ENCODE peak calls at places on chromosomes 4 and X, in four cellular contexts. J, R, Q and L are unnamed samples.

GRCh38 chr4:82786004-82786400 is 12.6 kb downstream of the SCD5 start:
- DNase-seq in J (no peak), R (no peak), Q (no peak), L (no peak)

GRCh38 chrX:68083510-68083909 is 349.8 kb downstream of the OPHN1 start:
- DNase-seq in J (no peak), R (no peak), Q (no peak), L (no peak)

GRCh38 chr4:140249351-140249750 is 95.4 kb upstream of the MAML3 start:
- DNase-seq in J (no peak), R (no peak), Q (no peak), L (no peak)

GRCh38 chrX:25721564-25721963 is 416.6 kb upstream of the MAGEB18 start:
- DNase-seq in J (no peak), R (no peak), Q (no peak), L (no peak)

GRCh38 chrX:120468071-120468470 is 1.0 kb downstream of the LAMP2 start:
- DNase-seq in J (no peak), R (no peak), Q (no peak), L (no peak)

GRCh38 chr4:72975488-72975784 is 94.1 kb downstream of the COX18 start:
- DNase-seq in J (no peak), R (no peak), Q (no peak), L (no peak)

GRCh38 chr4:127113852-127114362 is 518.9 kb upstream of the INTU start:
- DNase-seq in J (no peak), R (no peak), Q (no peak), L (no peak)

GRCh38 chr4:19514276-19515070 is 737.2 kb upstream of the SLIT2 start:
- DNase-seq in J (no peak), R (no peak), Q (no peak), L (no peak)

GRCh38 chr4:152780267-152780811 is 585 bp downstream of the ARFIP1 start:
- DNase-seq in J (no peak), R (no peak), Q (peak; percentile 59), L (no peak)

GRCh38 chrX:153700376-153700945 is 12.7 kb downstream of the SLC6A8 start:
- DNase-seq in J (no peak), R (no peak), Q (no peak), L (no peak)

GRCh38 chr4:53688186-53688790 is 97.0 kb upstream of the LNX1 start:
- DNase-seq in J (no peak), R (no peak), Q (no peak), L (no peak)

GRCh38 chr4:2343476-2343875 is 75.0 kb downstream of the ZFYVE28 start:
- DNase-seq in J (no peak), R (peak; percentile 21), Q (no peak), L (peak; percentile 26)

GRCh38 chrX:413322-414201 is 26.9 kb upstream of the PPP2R3B start:
- DNase-seq in J (no peak), R (peak; percentile 83), Q (no peak), L (no peak)

GRCh38 chr4:137524642-137525384 is 7.5 kb downstream of the PCDH18 start:
- DNase-seq in J (no peak), R (no peak), Q (no peak), L (no peak)

GRCh38 chr4:84681488-84682274 is 98.8 kb downstream of the CDS1 start:
- DNase-seq in J (no peak), R (no peak), Q (no peak), L (no peak)

GRCh38 chrX:10755477-10756334 is 135.3 kb upstream of the MID1 start:
- DNase-seq in J (peak; percentile 7), R (no peak), Q (no peak), L (no peak)

GRCh38 chrX:153886915-153887314 is 942 bp upstream of the L1CAM start:
- DNase-seq in J (no peak), R (no peak), Q (no peak), L (no peak)

GRCh38 chrX:50813843-50814661 is at the start of gene SHROOM4:
- DNase-seq in J (peak; percentile 6), R (peak; percentile 86), Q (no peak), L (peak; percentile 82)

GRCh38 chr4:33924239-33924638 is 2320.1 kb downstream of the ARAP2 start:
- DNase-seq in J (no peak), R (no peak), Q (no peak), L (no peak)

GRCh38 chr4:55635282-55635681 is 816 bp downstream of the NMU start:
- DNase-seq in J (no peak), R (no peak), Q (no peak), L (no peak)

GRCh38 chrX:70553516-70553915 is 108.9 kb downstream of the DLG3 start:
- DNase-seq in J (no peak), R (no peak), Q (no peak), L (no peak)

GRCh38 chr4:63578383-63578782 is 830.9 kb downstream of the TECRL start:
- DNase-seq in J (no peak), R (no peak), Q (no peak), L (no peak)

GRCh38 chr4:153345011-153345981 is 808 bp downstream of the MND1 start:
- DNase-seq in J (peak; percentile 13), R (peak; percentile 77), Q (peak; percentile 4), L (peak; percentile 68)

GRCh38 chrX:71420686-71421085 is 54.5 kb downstream of the TAF1 start:
- DNase-seq in J (no peak), R (no peak), Q (no peak), L (no peak)

GRCh38 chr4:37889849-37890500 is 909 bp upstream of the TBC1D1 start:
- DNase-seq in J (no peak), R (peak; percentile 81), Q (no peak), L (no peak)

GRCh38 chrX:39577976-39578962 is 519.5 kb downstream of the BCOR start:
- DNase-seq in J (peak; percentile 5), R (peak; percentile 80), Q (no peak), L (no peak)

DNA sequence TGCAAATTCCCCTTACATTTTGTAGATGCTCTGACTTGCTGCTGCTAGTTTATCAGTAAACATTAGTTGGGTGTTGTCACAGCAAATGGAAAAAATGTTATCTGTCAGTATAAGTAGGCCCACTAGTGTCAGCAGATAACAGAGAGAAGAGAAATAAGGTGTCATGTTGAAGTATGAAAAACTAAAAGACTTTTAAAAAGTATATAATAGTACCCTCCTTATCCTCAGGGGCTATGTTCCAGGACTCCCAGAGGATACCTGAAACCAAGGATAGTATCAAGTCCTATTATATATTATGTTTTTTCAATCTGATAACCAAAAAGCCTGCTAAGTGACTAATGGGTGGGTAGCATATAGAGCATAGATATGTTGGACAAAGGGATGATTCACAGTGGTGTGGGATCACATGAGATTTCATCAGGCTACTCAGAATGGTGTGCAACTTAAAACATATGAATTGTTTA is 11.6 kb upstream of the BMP2K start:
- DNase-seq in J (no peak), R (no peak), Q (no peak), L (no peak)
- H3K4me1 ChIP-seq in J (peaks cover 16% of the 10 kb centered on the region), R (no peaks in the 10 kb centered on the region), Q (no peaks in the 10 kb centered on the region), L (peaks cover 8% of the 10 kb centered on the region)

DNA sequence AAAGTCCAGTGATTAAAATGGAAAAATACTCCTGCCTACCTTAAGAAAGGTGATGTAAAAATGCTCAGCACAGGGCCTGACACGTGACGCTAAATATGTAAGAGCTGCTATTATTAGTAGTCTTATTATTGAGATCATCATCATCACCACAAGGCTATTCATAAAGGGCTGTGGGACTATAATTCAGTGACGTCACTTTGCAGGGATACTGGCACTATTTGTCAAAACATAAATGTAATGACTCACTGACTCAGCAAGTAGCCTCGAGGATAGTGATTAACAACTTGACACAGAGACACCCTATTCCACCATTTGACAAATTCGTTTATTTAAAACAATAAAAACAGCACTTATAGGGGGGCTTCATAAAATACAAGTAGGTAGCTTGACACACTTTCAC is 258.9 kb downstream of the SPANXN1 start:
- DNase-seq in J (no peak), R (no peak), Q (no peak), L (no peak)
- H3K9me3 ChIP-seq in J (no peaks in the 10 kb centered on the region), R (peaks cover 3% of the 10 kb centered on the region), Q (no peaks in the 10 kb centered on the region), L (no peaks in the 10 kb centered on the region)

GRCh38 chr4:114077610-114078009 is 98.2 kb upstream of the ARSJ start:
- DNase-seq in J (no peak), R (no peak), Q (no peak), L (no peak)
- H3K27ac ChIP-seq in J (no peak overlapping the region), R (no peak overlapping the region), Q (no peak overlapping the region), L (no peak overlapping the region)

GRCh38 chrX:103635436-103635835 is 6.7 kb downstream of the TCEAL1 start:
- DNase-seq in J (no peak), R (no peak), Q (no peak), L (no peak)
- H3K4me1 ChIP-seq in J (peaks cover under 1% of the 10 kb centered on the region), R (no peaks in the 10 kb centered on the region), Q (no peaks in the 10 kb centered on the region), L (no peaks in the 10 kb centered on the region)

GRCh38 chrX:57964975-57965374 is 54.7 kb upstream of the ZXDA start:
- DNase-seq in J (no peak), R (no peak), Q (no peak), L (no peak)
- H3K9me3 ChIP-seq in J (no peaks in the 10 kb centered on the region), R (no peaks in the 10 kb centered on the region), Q (no peaks in the 10 kb centered on the region), L (no peaks in the 10 kb centered on the region)

DNA sequence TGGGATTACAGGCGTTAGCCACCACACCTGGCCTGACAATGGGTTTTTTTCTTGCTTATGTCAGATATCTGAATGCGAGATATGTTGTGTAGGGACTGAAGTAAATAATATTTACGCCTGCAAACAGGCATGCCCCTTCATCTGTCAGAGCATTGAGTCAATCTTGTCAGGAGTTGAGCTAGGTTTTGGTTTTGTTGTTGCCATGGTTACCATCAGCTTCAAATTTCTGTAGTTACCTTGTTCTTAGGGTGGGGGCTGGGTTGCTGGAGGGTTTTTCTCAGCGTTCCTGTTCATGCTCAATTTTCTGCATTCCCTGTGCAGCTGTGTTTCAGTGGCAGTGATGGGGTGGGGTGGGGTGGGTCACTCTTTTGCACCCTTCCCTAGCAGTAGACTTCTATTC is 14.5 kb downstream of the MRPL1 start:
- DNase-seq in J (no peak), R (no peak), Q (no peak), L (no peak)
- H3K27ac ChIP-seq in J (no peak overlapping the region), R (no peak overlapping the region), Q (no peak overlapping the region), L (no peak overlapping the region)

GRCh38 chr4:41428941-41429669 is 108.9 kb upstream of the LIMCH1 start:
- DNase-seq in J (no peak), R (no peak), Q (no peak), L (no peak)
- H3K4me1 ChIP-seq in J (peaks cover 70% of the 10 kb centered on the region), R (peaks cover 15% of the 10 kb centered on the region), Q (no peaks in the 10 kb centered on the region), L (peaks cover 78% of the 10 kb centered on the region)

DNA sequence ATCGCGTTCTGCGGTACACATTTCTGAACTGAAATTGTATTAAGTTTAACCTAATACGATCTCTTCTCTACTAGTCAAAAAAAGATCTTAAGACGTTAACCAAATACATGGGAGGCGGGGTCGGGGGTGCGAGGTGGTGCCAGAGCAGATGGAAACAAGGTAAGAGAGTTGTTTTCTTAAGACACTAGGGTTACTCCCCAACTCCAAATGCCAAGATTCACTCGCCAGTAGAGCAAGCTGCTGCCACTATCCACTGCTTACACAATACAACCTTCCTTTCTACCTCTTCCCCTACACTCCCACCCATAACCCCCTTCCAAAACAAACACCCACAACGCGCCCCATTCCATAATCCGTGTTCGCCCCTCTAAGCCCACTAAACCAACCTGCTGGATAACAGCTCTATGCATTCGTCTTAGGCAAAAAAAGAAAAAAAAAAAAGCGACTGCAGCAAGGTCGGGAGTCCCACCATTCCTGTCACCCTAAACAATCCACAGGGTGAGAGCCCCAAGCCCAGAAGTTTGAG is 1.3 kb downstream of the LCORL start:
- DNase-seq in J (no peak), R (no peak), Q (no peak), L (no peak)
- H3K9me3 ChIP-seq in J (no peaks in the 10 kb centered on the region), R (no peaks in the 10 kb centered on the region), Q (no peaks in the 10 kb centered on the region), L (no peaks in the 10 kb centered on the region)